ENCODE peak calls at places on chromosomes 12 and 14, in five cellular contexts. M, R, J, N and Y are unnamed samples.

GRCh38 chr14:99737956-99738667 is 54.0 kb downstream of the CYP46A1 start:
- DNase-seq in R (no peak), J (no peak), N (no peak), M (no peak), Y (no peak)

GRCh38 chr12:1127021-1127420 is 136.0 kb downstream of the ERC1 start:
- DNase-seq in J (no peak), R (no peak), N (no peak), M (no peak), Y (no peak)

GRCh38 chr12:110940933-110941332 is 20.6 kb upstream of the MYL2 start:
- DNase-seq in J (no peak), M (no peak), N (no peak), R (no peak), Y (no peak)

GRCh38 chr12:48486679-48487078 is 4.4 kb downstream of the C12orf54 start:
- DNase-seq in N (no peak), R (no peak), M (no peak), J (peak), Y (no peak)

GRCh38 chr14:22159049-22159448 is 430.0 kb downstream of the DAD1 start:
- DNase-seq in J (peak), M (no peak), N (no peak), R (no peak), Y (no peak)

GRCh38 chr12:20463920-20464524 is 95.7 kb downstream of the PDE3A start:
- DNase-seq in J (peak), M (no peak), R (peak), N (no peak), Y (peak)

GRCh38 chr12:27970981-27971489 is 1.5 kb downstream of the PTHLH start:
- DNase-seq in J (peak), N (no peak), R (no peak), M (no peak), Y (no peak)

GRCh38 chr12:121475279-121475678 is 75.4 kb downstream of the RNF34 start:
- DNase-seq in N (no peak), J (no peak), R (no peak), M (no peak), Y (no peak)

GRCh38 chr12:28021704-28022103 is 49.2 kb upstream of the PTHLH start:
- DNase-seq in N (no peak), J (peak), R (no peak), M (peak), Y (no peak)

GRCh38 chr12:4273651-4274395 is at the start of gene CCND2:
- DNase-seq in M (no peak), J (peak), N (peak), R (peak), Y (no peak)

GRCh38 chr12:15599266-15600037 is 189.7 kb downstream of the EPS8 start:
- DNase-seq in J (peak), R (peak), N (no peak), M (peak), Y (peak)

GRCh38 chr14:106083082-106083481 is 556.7 kb downstream of the TMEM121 start:
- DNase-seq in J (peak), R (no peak), M (no peak), N (no peak), Y (no peak)

GRCh38 chr12:121300083-121300819 is 3.7 kb upstream of the CAMKK2 start:
- DNase-seq in R (no peak), J (no peak), N (no peak), M (no peak), Y (no peak)

GRCh38 chr12:68416350-68416749 is 84.2 kb upstream of the MDM1 start:
- DNase-seq in M (no peak), R (no peak), J (no peak), N (no peak), Y (no peak)

GRCh38 chr14:51293149-51293925 is 53.3 kb downstream of the TMX1 start:
- DNase-seq in J (no peak), M (no peak), N (no peak), R (peak), Y (peak)

GRCh38 chr14:40229676-40230075 is 797.4 kb upstream of the FBXO33 start:
- DNase-seq in N (no peak), R (no peak), M (no peak), J (no peak), Y (no peak)

GRCh38 chr12:84813780-84814663 is 98.6 kb downstream of the SLC6A15 start:
- DNase-seq in R (no peak), N (no peak), M (no peak), J (no peak), Y (no peak)